ENCODE peak calls at places on chromosomes 11 and 22, in four cellular contexts. R is right lobe of liver, C is IMR-90, J is keratinocyte. A is an unnamed sample.

GRCh38 chr11:18203723-18204122 is 31.1 kb downstream of the MRGPRX4 start:
- DNase-seq in R (no peak), C (peak; percentile 14), J (no peak), A (no peak)

GRCh38 chr22:27825174-27825573 is 23.6 kb upstream of the MN1 start:
- DNase-seq in R (no peak), C (no peak), J (no peak), A (peak; percentile 34)

GRCh38 chr22:18023509-18024275 is 669 bp downstream of the MICAL3 start:
- DNase-seq in R (peak; percentile 82), C (peak; percentile 85), J (no peak), A (peak; percentile 89)

GRCh38 chr22:44153705-44154104 is 27.0 kb upstream of the PARVG start:
- DNase-seq in R (no peak), C (no peak), J (no peak), A (peak; percentile 10)

GRCh38 chr11:122159173-122159701 is 43.2 kb upstream of the BLID start:
- DNase-seq in R (no peak), C (peak; percentile 65), J (no peak), A (no peak)

GRCh38 chr11:38795027-38795426 is 2197.0 kb upstream of the RAG2 start:
- DNase-seq in R (no peak), C (no peak), J (no peak), A (no peak)

GRCh38 chr11:1745701-1746320 is 4.6 kb downstream of the IFITM10 start:
- DNase-seq in R (peak; percentile 25), C (no peak), J (no peak), A (no peak)

GRCh38 chr11:1074244-1075221 is at the start of gene MUC2:
- DNase-seq in R (peak; percentile 45), C (no peak), J (no peak), A (peak; percentile 78)

GRCh38 chr11:66003291-66003690 is 988 bp downstream of the BANF1 start:
- DNase-seq in R (no peak), C (no peak), J (no peak), A (peak; percentile 28)

GRCh38 chr22:39298194-39298987 is 21.0 kb downstream of the RPL3 start:
- DNase-seq in R (no peak), C (no peak), J (no peak), A (no peak)

GRCh38 chr11:119699227-119699626 is 29.8 kb downstream of the NECTIN1 start:
- DNase-seq in R (peak; percentile 84), C (no peak), J (no peak), A (peak; percentile 87)

DNA sequence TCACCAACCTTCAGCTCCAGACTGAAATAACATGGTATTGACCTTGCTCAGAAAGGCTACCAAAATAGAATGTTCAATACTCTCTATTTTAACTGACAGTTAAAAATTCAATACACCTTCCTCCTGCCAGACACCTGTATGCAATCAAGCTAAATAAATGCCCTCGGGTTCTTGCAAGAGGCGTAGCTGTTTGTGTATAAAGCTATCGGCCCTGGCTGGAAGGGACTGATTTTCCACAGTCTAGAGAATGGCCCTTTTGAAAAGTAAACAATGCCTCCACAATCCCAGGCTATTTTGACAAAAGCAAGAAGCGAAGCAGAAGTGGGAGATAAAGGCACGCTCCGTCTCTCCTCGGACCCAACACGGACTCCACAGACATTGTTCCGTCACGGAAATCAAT is 791.2 kb downstream of the BRD1 start:
- DNase-seq in R (no peak), C (no peak), J (no peak), A (no peak)
- H3K9me3 ChIP-seq in R (no peaks in the 10 kb centered on the region), C (peaks cover 55% of the 10 kb centered on the region), J (peaks cover 28% of the 10 kb centered on the region), A (no peaks in the 10 kb centered on the region)

GRCh38 chr11:74022541-74022940 is 13.7 kb upstream of the UCP3 start:
- DNase-seq in R (no peak), C (no peak), J (no peak), A (no peak)
- TF ChIP-seq CTCF in R (no peak), C (no peak), J (no peak), A (no peak)

GRCh38 chr11:67999704-68000103 is 4.2 kb downstream of the UNC93B1 start:
- DNase-seq in R (no peak), C (no peak), J (no peak), A (peak; percentile 18)

GRCh38 chr11:67996622-67997459 is 7.1 kb downstream of the UNC93B1 start:
- DNase-seq in R (no peak), C (no peak), J (no peak), A (peak; percentile 90)

GRCh38 chr11:67997460-67997921 is 6.4 kb downstream of the UNC93B1 start:
- DNase-seq in R (no peak), C (no peak), J (no peak), A (peak; percentile 67)

GRCh38 chr11:67998150-67999045 is 5.5 kb downstream of the UNC93B1 start:
- DNase-seq in R (no peak), C (no peak), J (no peak), A (peak; percentile 53)

DNA sequence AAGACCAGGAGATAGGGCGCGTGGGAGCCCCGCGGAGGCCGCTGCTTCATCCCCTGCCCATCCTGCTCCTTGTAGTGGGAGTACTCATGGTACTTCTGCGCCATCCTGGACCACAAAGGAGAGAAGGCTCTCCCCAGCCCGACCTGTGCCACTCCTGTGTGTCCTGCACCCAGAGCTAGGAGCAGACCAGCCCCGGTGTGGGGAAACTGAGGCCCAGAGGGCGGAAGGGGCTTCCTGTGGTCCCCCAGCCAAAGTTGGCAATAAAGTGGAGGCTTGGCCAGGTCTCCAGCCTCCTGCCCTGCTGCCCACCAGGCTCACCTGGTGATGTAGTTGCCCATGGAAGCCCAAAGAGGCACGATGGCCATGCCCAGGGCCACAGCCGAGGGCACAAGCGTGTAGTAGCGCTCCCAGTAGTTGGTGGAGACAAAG is 4.7 kb downstream of the UNC93B1 start:
- DNase-seq in R (no peak), C (no peak), J (no peak), A (no peak)
- H3K9me3 ChIP-seq in R (no peaks in the 10 kb centered on the region), C (no peaks in the 10 kb centered on the region), J (no peaks in the 10 kb centered on the region), A (no peaks in the 10 kb centered on the region)

GRCh38 chr11:6057452-6057851 is 26.9 kb upstream of the OR56A1 start:
- DNase-seq in R (no peak), C (no peak), J (no peak), A (no peak)

GRCh38 chr11:6061475-6061874 is 30.9 kb upstream of the OR56A1 start:
- DNase-seq in R (no peak), C (no peak), J (no peak), A (no peak)

GRCh38 chr11:6067502-6067901 is 36.9 kb upstream of the OR56A1 start:
- DNase-seq in R (no peak), C (no peak), J (no peak), A (no peak)

GRCh38 chr11:6062691-6063358 is 32.3 kb upstream of the OR56A1 start:
- DNase-seq in R (no peak), C (no peak), J (no peak), A (no peak)
- TF ChIP-seq CTCF in R (no peak), C (no peak), J (no peak), A (no peak)

DNA sequence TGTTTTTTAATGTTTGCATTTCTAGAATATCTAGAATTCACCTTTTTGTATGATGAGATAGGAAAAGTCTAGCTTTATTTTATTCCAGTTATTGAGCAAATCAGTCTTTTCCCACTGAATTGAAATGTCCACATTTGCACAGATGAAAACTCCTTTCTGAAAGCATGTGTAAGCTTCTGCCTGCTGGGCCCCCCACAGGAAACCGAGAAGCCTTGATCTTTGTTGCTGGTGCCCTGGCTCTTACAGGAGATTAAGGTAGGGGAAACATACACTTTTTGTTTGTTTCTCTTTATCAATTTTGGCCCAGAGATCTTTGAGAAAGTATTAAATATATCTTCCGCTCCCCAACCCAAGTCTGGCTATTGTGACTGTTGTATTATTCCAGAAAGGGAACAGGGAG is 87.2 kb upstream of the GNAZ start:
- DNase-seq in R (no peak), C (no peak), J (no peak), A (no peak)
- H3K9me3 ChIP-seq in R (no peaks in the 10 kb centered on the region), C (peaks cover 6% of the 10 kb centered on the region), J (no peaks in the 10 kb centered on the region), A (peaks cover 15% of the 10 kb centered on the region)

DNA sequence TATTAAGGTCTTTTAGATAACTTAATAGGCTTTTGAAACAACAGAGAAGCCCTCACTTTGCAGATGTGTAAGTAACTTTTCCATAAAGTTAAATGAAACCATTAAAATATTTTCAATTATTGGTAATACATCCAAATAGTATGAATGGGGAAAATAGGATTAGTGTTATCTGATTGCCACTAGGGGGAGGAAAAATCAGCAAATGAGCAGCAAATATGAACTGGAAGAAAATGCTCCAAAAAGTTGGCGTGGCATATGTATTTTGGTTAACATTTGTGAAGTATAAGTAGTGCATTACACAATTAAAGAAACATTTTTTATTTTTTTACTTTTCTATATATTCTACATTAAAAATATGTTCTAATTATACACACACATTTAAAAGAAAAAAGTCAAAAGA is 259.8 kb upstream of the ANO5 start:
- DNase-seq in R (no peak), C (no peak), J (no peak), A (no peak)
- TF ChIP-seq CTCF in R (peak; percentile 64), C (no peak), J (no peak), A (no peak)

GRCh38 chr22:47474895-47475294 is 712.4 kb downstream of the TBC1D22A start:
- DNase-seq in R (no peak), C (no peak), J (no peak), A (no peak)

GRCh38 chr22:47472636-47473035 is 710.2 kb downstream of the TBC1D22A start:
- DNase-seq in R (no peak), C (no peak), J (no peak), A (no peak)

GRCh38 chr22:47476226-47476625 is 713.8 kb downstream of the TBC1D22A start:
- DNase-seq in R (no peak), C (no peak), J (no peak), A (no peak)

DNA sequence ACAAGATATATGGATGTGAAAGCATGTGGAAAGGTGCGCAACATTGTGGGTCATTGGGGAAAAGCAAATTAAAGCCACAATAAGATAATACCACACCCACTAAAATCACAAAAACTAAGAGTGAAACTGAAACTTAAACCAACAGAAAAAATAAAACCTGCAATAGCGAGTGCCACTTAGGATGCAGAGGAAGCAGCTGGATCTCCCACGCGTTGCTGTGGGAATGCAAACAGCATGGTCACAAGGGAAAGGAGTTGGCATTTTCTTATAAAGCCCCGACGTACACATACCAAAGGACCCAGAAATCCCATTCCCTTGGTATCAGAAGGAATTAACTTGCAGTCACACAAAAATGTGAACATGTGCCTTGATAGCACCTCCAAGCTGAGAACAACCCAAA is 712.0 kb downstream of the TBC1D22A start:
- DNase-seq in R (no peak), C (no peak), J (no peak), A (no peak)
- H3K9me3 ChIP-seq in R (no peaks in the 10 kb centered on the region), C (peaks cover 10% of the 10 kb centered on the region), J (no peaks in the 10 kb centered on the region), A (no peaks in the 10 kb centered on the region)

GRCh38 chr11:7275133-7275532 is 23.4 kb downstream of the SYT9 start:
- DNase-seq in R (no peak), C (no peak), J (no peak), A (no peak)

GRCh38 chr11:7279676-7280075 is 28.0 kb downstream of the SYT9 start:
- DNase-seq in R (no peak), C (no peak), J (no peak), A (no peak)

GRCh38 chr11:7281083-7281482 is 29.4 kb downstream of the SYT9 start:
- DNase-seq in R (no peak), C (no peak), J (peak; percentile 68), A (no peak)

GRCh38 chr11:7278314-7278917 is 26.7 kb downstream of the SYT9 start:
- DNase-seq in R (no peak), C (peak; percentile 34), J (no peak), A (peak; percentile 23)
- TF ChIP-seq CTCF in R (peak; percentile 76), C (peak; percentile 56), J (peak; percentile 62), A (no peak)

GRCh38 chr22:47653921-47654320 is 891.5 kb downstream of the TBC1D22A start:
- DNase-seq in R (no peak), C (no peak), J (no peak), A (no peak)
- H3K9me3 ChIP-seq in R (no peaks in the 10 kb centered on the region), C (peaks cover 29% of the 10 kb centered on the region), J (no peaks in the 10 kb centered on the region), A (no peaks in the 10 kb centered on the region)

GRCh38 chr11:36069576-36070214 is 125.8 kb downstream of the LDLRAD3 start:
- DNase-seq in R (no peak), C (no peak), J (peak; percentile 40), A (no peak)
- TF ChIP-seq CTCF in R (no peak), C (no peak), J (peak; percentile 69), A (no peak)